ENCODE peak calls at places on chromosome 21, in seven cellular contexts. S is A549, A is fibroblast of lung, U is astrocyte, D is hepatocyte, W is IMR-90, X is PC-3. J is an unnamed sample.

GRCh38 chr21:19065164-19065563 is 661.6 kb upstream of the TMPRSS15 start:
- DNase-seq in S (no peak), A (no peak), U (no peak), D (no peak), W (no peak), X (no peak), J (no peak)

GRCh38 chr21:23131177-23131576 is 2133.0 kb downstream of the NCAM2 start:
- DNase-seq in S (no peak), A (no peak), U (no peak), D (no peak), W (no peak), X (peak), J (no peak)

GRCh38 chr21:42454791-42455190 is 41.2 kb downstream of the RSPH1 start:
- DNase-seq in S (no peak), A (no peak), U (no peak), D (no peak), W (no peak), X (no peak), J (no peak)

GRCh38 chr21:21039624-21040023 is 41.4 kb downstream of the NCAM2 start:
- DNase-seq in S (no peak), A (no peak), U (no peak), D (no peak), W (no peak), X (no peak), J (no peak)

GRCh38 chr21:42081931-42082381 is 10.8 kb downstream of the UMODL1 start:
- DNase-seq in S (no peak), A (peak), U (peak), D (no peak), W (no peak), X (no peak), J (no peak)

GRCh38 chr21:34992736-34993135 is 56.4 kb downstream of the RUNX1 start:
- DNase-seq in S (no peak), A (peak), U (peak), D (no peak), W (peak), X (no peak), J (peak)

GRCh38 chr21:26112127-26112742 is 58.3 kb downstream of the APP start:
- DNase-seq in S (no peak), A (peak), U (no peak), D (no peak), W (no peak), X (no peak), J (no peak)

GRCh38 chr21:29991624-29992023 is 51.8 kb upstream of the GRIK1 start:
- DNase-seq in S (no peak), A (no peak), U (no peak), D (no peak), W (no peak), X (no peak), J (no peak)

GRCh38 chr21:41678016-41678935 is 88.6 kb downstream of the RIPK4 start:
- DNase-seq in S (peak), A (peak), U (peak), D (peak), W (peak), X (peak), J (peak)

GRCh38 chr21:26377111-26377694 is 195.9 kb downstream of the CYYR1 start:
- DNase-seq in S (no peak), A (no peak), U (no peak), D (no peak), W (no peak), X (peak), J (peak)

GRCh38 chr21:41648591-41649031 is 118.2 kb downstream of the RIPK4 start:
- DNase-seq in S (no peak), A (peak), U (peak), D (no peak), W (peak), X (peak), J (peak)

GRCh38 chr21:20882462-20883415 is 115.5 kb upstream of the NCAM2 start:
- DNase-seq in S (no peak), A (peak), U (no peak), D (peak), W (peak), X (peak), J (no peak)

GRCh38 chr21:34528131-34528561 is 16.1 kb upstream of the KCNE1 start:
- DNase-seq in S (no peak), A (peak), U (peak), D (no peak), W (peak), X (no peak), J (no peak)

GRCh38 chr21:34889537-34890257 is 159.4 kb downstream of the RUNX1 start:
- DNase-seq in S (peak), A (peak), U (peak), D (peak), W (peak), X (peak), J (peak)

GRCh38 chr21:29985866-29986265 is 46.1 kb upstream of the GRIK1 start:
- DNase-seq in S (no peak), A (no peak), U (no peak), D (no peak), W (no peak), X (no peak), J (no peak)

GRCh38 chr21:26811031-26811430 is 34.2 kb downstream of the ADAMTS1 start:
- DNase-seq in S (no peak), A (no peak), U (no peak), D (no peak), W (peak), X (no peak), J (no peak)

GRCh38 chr21:34908424-34909055 is 140.6 kb downstream of the RUNX1 start:
- DNase-seq in S (no peak), A (no peak), U (no peak), D (peak), W (no peak), X (peak), J (no peak)

GRCh38 chr21:26777166-26777565 is 68.0 kb downstream of the ADAMTS1 start:
- DNase-seq in S (no peak), A (no peak), U (no peak), D (no peak), W (peak), X (no peak), J (no peak)

GRCh38 chr21:17613242-17613676 is 558 bp upstream of the BTG3 start:
- DNase-seq in S (no peak), A (peak), U (no peak), D (peak), W (no peak), X (no peak), J (no peak)

GRCh38 chr21:23936224-23936623 is 1671.1 kb downstream of the MRPL39 start:
- DNase-seq in S (no peak), A (peak), U (peak), D (peak), W (peak), X (peak), J (no peak)

GRCh38 chr21:41803316-41803715 is 36.5 kb upstream of the RIPK4 start:
- DNase-seq in S (no peak), A (no peak), U (no peak), D (no peak), W (no peak), X (peak), J (peak)

GRCh38 chr21:29342394-29342957 is 43.8 kb downstream of the BACH1 start:
- DNase-seq in S (peak), A (peak), U (peak), D (no peak), W (peak), X (peak), J (peak)

GRCh38 chr21:28632718-28633408 is 359.8 kb downstream of the LTN1 start:
- DNase-seq in S (no peak), A (peak), U (peak), D (no peak), W (peak), X (peak), J (peak)

GRCh38 chr21:41976611-41977010 is 22.8 kb upstream of the C2CD2 start:
- DNase-seq in S (no peak), A (no peak), U (no peak), D (no peak), W (no peak), X (no peak), J (no peak)

GRCh38 chr21:34888569-34889286 is 160.4 kb downstream of the RUNX1 start:
- DNase-seq in S (peak), A (peak), U (peak), D (peak), W (peak), X (peak), J (peak)

GRCh38 chr21:28959367-28960099 is 33.1 kb downstream of the LTN1 start:
- DNase-seq in S (peak), A (peak), U (peak), D (peak), W (peak), X (peak), J (peak)

GRCh38 chr21:40095477-40095876 is 228.2 kb downstream of the PCP4 start:
- DNase-seq in S (no peak), A (no peak), U (no peak), D (no peak), W (no peak), X (no peak), J (no peak)

GRCh38 chr21:46058339-46059145 is 39.4 kb upstream of the COL6A2 start:
- DNase-seq in S (no peak), A (no peak), U (no peak), D (no peak), W (no peak), X (no peak), J (no peak)

GRCh38 chr21:46057710-46058241 is 40.1 kb upstream of the COL6A2 start:
- DNase-seq in S (no peak), A (no peak), U (no peak), D (no peak), W (no peak), X (no peak), J (no peak)

GRCh38 chr21:46056450-46056903 is 41.4 kb upstream of the COL6A2 start:
- DNase-seq in S (no peak), A (peak), U (peak), D (peak), W (peak), X (no peak), J (no peak)

GRCh38 chr21:46055863-46056281 is 42.0 kb upstream of the COL6A2 start:
- DNase-seq in S (no peak), A (peak), U (peak), D (no peak), W (peak), X (no peak), J (no peak)

DNA sequence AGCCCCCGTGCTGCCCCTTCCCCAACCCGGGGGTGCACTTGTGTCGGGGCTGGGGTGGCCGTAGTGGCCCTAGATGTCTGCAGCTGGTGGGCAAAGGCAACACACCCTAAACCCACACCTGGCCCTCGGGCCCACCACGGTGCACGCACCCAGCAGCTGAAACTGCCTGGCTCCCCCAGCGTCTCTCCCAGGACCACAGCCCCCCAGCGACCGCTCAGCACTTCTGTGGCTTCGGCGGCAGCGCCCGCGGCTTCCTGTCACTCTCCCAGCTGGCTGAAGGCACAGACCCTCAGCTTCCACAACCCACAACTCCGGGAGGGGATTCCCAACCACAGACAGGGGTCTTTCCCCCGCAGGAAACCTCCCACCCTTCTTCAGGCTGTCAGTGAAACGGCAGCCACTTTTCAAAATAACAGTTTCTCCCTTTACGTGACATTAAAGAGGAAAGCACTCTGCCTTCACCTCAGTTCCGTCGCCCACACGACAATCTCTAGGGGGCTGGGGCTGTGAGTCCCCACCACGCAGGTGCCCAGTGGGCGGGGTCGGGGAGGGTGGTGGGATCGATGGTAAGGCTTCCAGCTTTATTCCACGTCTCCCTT is 40.7 kb upstream of the COL6A2 start:
- DNase-seq in S (no peak), A (no peak), U (no peak), D (no peak), W (no peak), X (no peak), J (no peak)
- H3K4me2 ChIP-seq in S (no peak), A (no peak), U (peak), D (no peak), W (no peak), X (no peak), J (no peak)

GRCh38 chr21:43658094-43658725 is 1.1 kb downstream of the HSF2BP start:
- DNase-seq in S (no peak), A (no peak), U (no peak), D (no peak), W (no peak), X (no peak), J (no peak)

GRCh38 chr21:43657355-43658093 is 1.8 kb downstream of the HSF2BP start:
- DNase-seq in S (no peak), A (no peak), U (no peak), D (no peak), W (no peak), X (no peak), J (no peak)

GRCh38 chr21:43662286-43662685 is 2.9 kb downstream of the RRP1B start:
- DNase-seq in S (no peak), A (no peak), U (no peak), D (no peak), W (peak), X (no peak), J (no peak)

GRCh38 chr21:43659136-43660000 is at the start of the genes HSF2BP and RRP1B:
- DNase-seq in S (peak), A (peak), U (peak), D (peak), W (peak), X (peak), J (peak)

GRCh38 chr21:43658769-43659135 is 536 bp downstream of the HSF2BP start:
- DNase-seq in S (no peak), A (no peak), U (no peak), D (no peak), W (no peak), X (no peak), J (no peak)
- H3K4me2 ChIP-seq in S (peak), A (peak), U (peak), D (peak), W (peak), X (peak), J (peak)

GRCh38 chr21:43993420-43993934 is 18.6 kb upstream of the TRAPPC10 start:
- DNase-seq in S (no peak), A (no peak), U (no peak), D (no peak), W (no peak), X (no peak), J (no peak)
- H3K4me2 ChIP-seq in S (no peak), A (no peak), U (no peak), D (no peak), W (no peak), X (no peak), J (no peak)

GRCh38 chr21:37259426-37259825 is 7.7 kb downstream of the VPS26C start:
- DNase-seq in S (no peak), A (no peak), U (no peak), D (no peak), W (peak), X (no peak), J (no peak)
- H3K4me2 ChIP-seq in S (peak), A (no peak), U (no peak), D (peak), W (peak), X (no peak), J (peak)

DNA sequence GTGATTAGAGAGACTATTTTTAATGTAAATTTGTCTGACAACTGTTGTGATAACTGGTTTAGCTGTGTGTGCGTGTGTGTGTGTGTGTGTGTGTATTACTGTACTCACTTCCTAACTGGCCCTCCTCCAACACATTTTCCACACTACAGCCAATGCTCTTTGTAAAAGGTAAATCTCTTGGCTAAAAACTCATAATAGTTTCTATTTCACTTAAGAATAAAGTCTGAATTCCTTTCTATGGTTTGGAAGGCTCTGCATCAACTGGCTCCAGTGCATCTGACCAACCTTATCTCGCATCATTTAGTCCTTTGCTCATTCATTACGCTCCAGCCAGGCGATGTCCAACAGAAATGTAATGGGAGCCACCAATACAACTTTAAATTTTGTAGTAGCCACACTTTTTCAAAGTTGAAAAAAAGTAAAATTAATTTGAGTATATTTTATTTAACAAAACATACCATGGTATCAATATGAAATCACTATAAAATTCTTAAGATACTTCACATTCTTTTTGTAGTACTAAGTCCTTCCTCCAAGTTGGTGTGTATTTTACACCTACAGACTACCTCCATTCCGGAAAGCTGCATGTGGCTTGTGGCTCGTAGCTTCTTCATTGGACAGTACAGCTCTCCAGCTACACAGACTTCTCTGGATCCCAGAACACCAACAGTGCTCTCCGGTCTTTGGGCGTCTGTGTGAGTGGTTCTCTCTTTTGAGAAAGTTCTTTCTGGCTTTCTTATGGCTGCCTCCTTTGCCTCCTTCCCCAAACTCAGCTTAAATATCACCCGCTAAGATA is 68.9 kb downstream of the NRIP1 start:
- DNase-seq in S (no peak), A (peak), U (peak), D (no peak), W (peak), X (peak), J (peak)
- H3K4me2 ChIP-seq in S (peak), A (no peak), U (peak), D (no peak), W (peak), X (peak), J (peak)

GRCh38 chr21:33033094-33033951 is 7.6 kb downstream of the OLIG2 start:
- DNase-seq in S (no peak), A (no peak), U (no peak), D (no peak), W (no peak), X (no peak), J (no peak)
- H3K4me2 ChIP-seq in S (no peak), A (peak), U (no peak), D (no peak), W (no peak), X (no peak), J (no peak)

GRCh38 chr21:31560479-31560878 is 99.0 kb upstream of the SOD1 start:
- DNase-seq in S (no peak), A (no peak), U (no peak), D (no peak), W (no peak), X (no peak), J (no peak)
- H3K4me2 ChIP-seq in S (no peak), A (no peak), U (peak), D (peak), W (no peak), X (peak), J (no peak)

DNA sequence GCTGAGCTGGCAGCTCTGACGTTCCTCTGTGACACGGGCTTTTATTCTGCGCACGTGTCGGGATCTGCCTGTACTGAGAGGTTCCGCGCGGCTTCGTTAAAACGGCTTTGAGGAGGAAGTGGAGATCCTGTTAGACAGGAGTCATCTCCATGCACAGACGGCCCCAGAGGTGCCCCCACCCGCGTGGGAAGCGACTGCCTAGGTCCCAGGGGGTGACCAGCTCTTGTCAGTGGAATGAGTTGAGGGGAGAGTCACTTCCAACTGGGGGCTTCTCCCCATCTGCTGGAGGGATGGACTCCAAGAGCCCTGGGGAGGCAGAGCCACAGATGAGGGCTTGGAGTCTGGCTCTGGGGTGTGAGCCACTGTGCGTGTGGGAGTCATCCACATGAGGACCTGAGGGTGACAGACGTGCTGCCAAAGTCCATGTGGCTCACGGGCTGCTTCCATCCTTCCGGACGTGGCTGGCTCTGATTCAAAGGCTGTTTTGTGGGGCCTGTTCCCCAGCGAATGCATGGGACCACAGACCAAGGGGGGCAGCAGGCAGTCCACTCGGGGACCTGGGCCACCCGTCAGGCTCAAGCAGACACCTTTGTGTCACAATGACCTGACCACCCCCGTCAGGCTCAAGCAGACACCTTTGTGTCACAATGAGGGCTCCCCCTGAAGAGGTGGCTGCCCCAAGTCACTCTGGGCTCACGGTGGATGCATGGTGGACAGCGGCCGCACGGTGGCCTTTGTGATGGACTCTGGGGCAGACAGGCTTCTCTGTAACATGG is 26.8 kb downstream of the PTTG1IP start:
- DNase-seq in S (no peak), A (peak), U (peak), D (peak), W (peak), X (peak), J (no peak)
- H3K4me2 ChIP-seq in S (peak), A (peak), U (peak), D (peak), W (no peak), X (peak), J (peak)

J was measured in mammary epithelial cell.